ENCODE peak calls at places on chromosomes 4 and X, in nine cellular contexts. One of them, this sample, is unnamed.

GRCh38 chr4:156517546-156517945 is 454.1 kb downstream of the PDGFC start:
- DNase-seq in stimulated activated effector memory CD8-positive, alpha-beta T cell treated with anti-CD3 and anti-CD28 coated beads, Interleukin-12 subunit alpha, Interleukin-12 subunit beta, amount 100 ng/mL, for 72 hours: no peak
- DNase-seq in islet precursor cell: no peak
- DNase-seq in skeletal muscle cell: no peak
- DNase-seq in kidney epithelial cell: no peak
- DNase-seq in Peyer's patch: no peak
- DNase-seq in activated CD8-positive, alpha-beta memory T cell treated with anti-CD3 and anti-CD28 coated beads for 48 hours: no peak
- DNase-seq in sigmoid colon: no peak
- DNase-seq in NAMALWA: no peak
- DNase-seq in this sample: no peak

GRCh38 chrX:31796624-31797023 is 724.8 kb upstream of the FTHL17 start:
- DNase-seq in sigmoid colon: no peak
- DNase-seq in stimulated activated effector memory CD8-positive, alpha-beta T cell treated with anti-CD3 and anti-CD28 coated beads, Interleukin-12 subunit alpha, Interleukin-12 subunit beta, amount 100 ng/mL, for 72 hours: no peak
- DNase-seq in NAMALWA: no peak
- DNase-seq in skeletal muscle cell: no peak
- DNase-seq in activated CD8-positive, alpha-beta memory T cell treated with anti-CD3 and anti-CD28 coated beads for 48 hours: no peak
- DNase-seq in Peyer's patch: no peak
- DNase-seq in kidney epithelial cell: no peak
- DNase-seq in islet precursor cell: no peak
- DNase-seq in this sample: no peak

GRCh38 chr4:130266814-130267213 is 1170.9 kb downstream of the C4orf33 start:
- DNase-seq in NAMALWA: no peak
- DNase-seq in kidney epithelial cell: no peak
- DNase-seq in skeletal muscle cell: no peak
- DNase-seq in Peyer's patch: no peak
- DNase-seq in activated CD8-positive, alpha-beta memory T cell treated with anti-CD3 and anti-CD28 coated beads for 48 hours: no peak
- DNase-seq in stimulated activated effector memory CD8-positive, alpha-beta T cell treated with anti-CD3 and anti-CD28 coated beads, Interleukin-12 subunit alpha, Interleukin-12 subunit beta, amount 100 ng/mL, for 72 hours: no peak
- DNase-seq in islet precursor cell: no peak
- DNase-seq in sigmoid colon: no peak
- DNase-seq in this sample: no peak

GRCh38 chr4:8171941-8172924 is 13.6 kb upstream of the ABLIM2 start:
- DNase-seq in stimulated activated effector memory CD8-positive, alpha-beta T cell treated with anti-CD3 and anti-CD28 coated beads, Interleukin-12 subunit alpha, Interleukin-12 subunit beta, amount 100 ng/mL, for 72 hours: no peak
- DNase-seq in Peyer's patch: peak
- DNase-seq in activated CD8-positive, alpha-beta memory T cell treated with anti-CD3 and anti-CD28 coated beads for 48 hours: no peak
- DNase-seq in islet precursor cell: no peak
- DNase-seq in sigmoid colon: no peak
- DNase-seq in NAMALWA: peak
- DNase-seq in kidney epithelial cell: no peak
- DNase-seq in skeletal muscle cell: no peak
- DNase-seq in this sample: no peak

GRCh38 chr4:87679449-87680169 is 29.5 kb downstream of the DMP1 start:
- DNase-seq in activated CD8-positive, alpha-beta memory T cell treated with anti-CD3 and anti-CD28 coated beads for 48 hours: no peak
- DNase-seq in NAMALWA: peak
- DNase-seq in Peyer's patch: no peak
- DNase-seq in skeletal muscle cell: peak
- DNase-seq in islet precursor cell: peak
- DNase-seq in kidney epithelial cell: peak
- DNase-seq in sigmoid colon: peak
- DNase-seq in stimulated activated effector memory CD8-positive, alpha-beta T cell treated with anti-CD3 and anti-CD28 coated beads, Interleukin-12 subunit alpha, Interleukin-12 subunit beta, amount 100 ng/mL, for 72 hours: peak
- DNase-seq in this sample: peak

GRCh38 chrX:16511776-16512400 is 138.1 kb upstream of the S100G start:
- DNase-seq in activated CD8-positive, alpha-beta memory T cell treated with anti-CD3 and anti-CD28 coated beads for 48 hours: no peak
- DNase-seq in sigmoid colon: no peak
- DNase-seq in islet precursor cell: no peak
- DNase-seq in kidney epithelial cell: no peak
- DNase-seq in NAMALWA: no peak
- DNase-seq in Peyer's patch: no peak
- DNase-seq in stimulated activated effector memory CD8-positive, alpha-beta T cell treated with anti-CD3 and anti-CD28 coated beads, Interleukin-12 subunit alpha, Interleukin-12 subunit beta, amount 100 ng/mL, for 72 hours: no peak
- DNase-seq in skeletal muscle cell: no peak
- DNase-seq in this sample: no peak

GRCh38 chr4:139176299-139177048 is 544 bp downstream of the ELF2 start:
- DNase-seq in stimulated activated effector memory CD8-positive, alpha-beta T cell treated with anti-CD3 and anti-CD28 coated beads, Interleukin-12 subunit alpha, Interleukin-12 subunit beta, amount 100 ng/mL, for 72 hours: peak
- DNase-seq in sigmoid colon: peak
- DNase-seq in activated CD8-positive, alpha-beta memory T cell treated with anti-CD3 and anti-CD28 coated beads for 48 hours: peak
- DNase-seq in skeletal muscle cell: no peak
- DNase-seq in islet precursor cell: peak
- DNase-seq in Peyer's patch: peak
- DNase-seq in NAMALWA: peak
- DNase-seq in kidney epithelial cell: no peak
- DNase-seq in this sample: peak

GRCh38 chr4:176902710-176903323 is 110.1 kb upstream of the VEGFC start:
- DNase-seq in islet precursor cell: no peak
- DNase-seq in stimulated activated effector memory CD8-positive, alpha-beta T cell treated with anti-CD3 and anti-CD28 coated beads, Interleukin-12 subunit alpha, Interleukin-12 subunit beta, amount 100 ng/mL, for 72 hours: no peak
- DNase-seq in skeletal muscle cell: peak
- DNase-seq in activated CD8-positive, alpha-beta memory T cell treated with anti-CD3 and anti-CD28 coated beads for 48 hours: no peak
- DNase-seq in Peyer's patch: no peak
- DNase-seq in NAMALWA: peak
- DNase-seq in kidney epithelial cell: peak
- DNase-seq in sigmoid colon: no peak
- DNase-seq in this sample: no peak

GRCh38 chrX:46211079-46211478 is 334.1 kb downstream of the ZNF674 start:
- DNase-seq in NAMALWA: no peak
- DNase-seq in stimulated activated effector memory CD8-positive, alpha-beta T cell treated with anti-CD3 and anti-CD28 coated beads, Interleukin-12 subunit alpha, Interleukin-12 subunit beta, amount 100 ng/mL, for 72 hours: no peak
- DNase-seq in islet precursor cell: no peak
- DNase-seq in Peyer's patch: no peak
- DNase-seq in sigmoid colon: no peak
- DNase-seq in skeletal muscle cell: no peak
- DNase-seq in activated CD8-positive, alpha-beta memory T cell treated with anti-CD3 and anti-CD28 coated beads for 48 hours: no peak
- DNase-seq in kidney epithelial cell: no peak
- DNase-seq in this sample: no peak